ENCODE peak calls at places on chromosomes 5 and 9, in ten cellular contexts. U is activated CD4-positive, CD25-positive, alpha-beta regulatory T cell; W is KG1; L is GM03348; R is astrocyte of the hippocampus; Z is HuH-7.5; I is heart left ventricle; T is left cardiac atrium; O is pulmonary artery endothelial cell; Q is activated CD8-positive, alpha-beta memory T cell treated with anti-CD3 and anti-CD28 coated beads for 48 hours. C is an unnamed sample.
A peak's percentile ranks its signal among the peaks of the same experiment; 100 is the strongest.

GRCh38 chr9:69572611-69573010 is 99.6 kb downstream of the APBA1 start:
- DNase-seq in U (no peak), W (no peak), L (peak; percentile 53), R (no peak), Z (no peak), I (no peak), T (no peak), O (no peak), Q (no peak), C (peak; percentile 22)

GRCh38 chr5:180367300-180367699 is 14.2 kb upstream of the GFPT2 start:
- DNase-seq in U (no peak), W (no peak), L (no peak), R (no peak), Z (no peak), I (no peak), T (no peak), O (no peak), Q (no peak), C (no peak)

GRCh38 chr5:10334830-10335229 is 18.7 kb upstream of the MARCHF6 start:
- DNase-seq in U (no peak), W (no peak), L (no peak), R (no peak), Z (no peak), I (no peak), T (no peak), O (no peak), Q (no peak), C (no peak)

GRCh38 chr9:82140471-82140870 is 151.9 kb downstream of the SPATA31D1 start:
- DNase-seq in U (no peak), W (no peak), L (no peak), R (peak; percentile 4), Z (no peak), I (no peak), T (no peak), O (no peak), Q (no peak), C (no peak)

GRCh38 chr5:160556886-160557285 is 135.2 kb downstream of the PTTG1 start:
- DNase-seq in U (no peak), W (no peak), L (no peak), R (peak; percentile 16), Z (no peak), I (no peak), T (no peak), O (no peak), Q (no peak), C (peak; percentile 38)

GRCh38 chr5:180126716-180127681 is 55.4 kb upstream of the RNF130 start:
- DNase-seq in U (no peak), W (no peak), L (peak; percentile 86), R (peak; percentile 50), Z (peak; percentile 72), I (no peak), T (no peak), O (no peak), Q (no peak), C (no peak)

GRCh38 chr9:38417003-38417965 is 7.0 kb downstream of the IGFBPL1 start:
- DNase-seq in U (no peak), W (no peak), L (no peak), R (no peak), Z (peak; percentile 29), I (no peak), T (no peak), O (no peak), Q (no peak), C (no peak)

GRCh38 chr5:18744990-18745590 is 1110.8 kb downstream of the TAF11L14 start:
- DNase-seq in U (no peak), W (peak; percentile 56), L (no peak), R (no peak), Z (no peak), I (no peak), T (no peak), O (no peak), Q (no peak), C (no peak)

GRCh38 chr5:65961644-65962043 is 35.3 kb downstream of the ERBIN start:
- DNase-seq in U (no peak), W (no peak), L (peak; percentile 27), R (peak; percentile 36), Z (no peak), I (no peak), T (no peak), O (no peak), Q (no peak), C (peak; percentile 54)

GRCh38 chr5:80275347-80275746 is 19.5 kb upstream of the SERINC5 start:
- DNase-seq in U (no peak), W (no peak), L (no peak), R (peak; percentile 48), Z (no peak), I (no peak), T (no peak), O (no peak), Q (no peak), C (no peak)

GRCh38 chr5:102523541-102524175 is 24.9 kb upstream of the SLCO6A1 start:
- DNase-seq in U (no peak), W (no peak), L (no peak), R (no peak), Z (no peak), I (no peak), T (no peak), O (no peak), Q (no peak), C (no peak)

GRCh38 chr5:19987594-19988345 is at the start of gene CDH18:
- DNase-seq in U (no peak), W (no peak), L (peak; percentile 83), R (peak; percentile 78), Z (no peak), I (no peak), T (peak; percentile 23), O (no peak), Q (no peak), C (no peak)

GRCh38 chr5:142816577-142816976 is 46.4 kb downstream of the ARHGAP26 start:
- DNase-seq in U (no peak), W (no peak), L (peak; percentile 56), R (peak; percentile 84), Z (no peak), I (no peak), T (peak; percentile 76), O (no peak), Q (no peak), C (peak; percentile 43)

GRCh38 chr9:89065921-89066320 is 74.7 kb downstream of the S1PR3 start:
- DNase-seq in U (no peak), W (no peak), L (no peak), R (no peak), Z (no peak), I (no peak), T (no peak), O (no peak), Q (no peak), C (no peak)

GRCh38 chr5:21774791-21775190 is 1078.4 kb downstream of the CDH12 start:
- DNase-seq in U (no peak), W (no peak), L (no peak), R (peak; percentile 55), Z (no peak), I (no peak), T (no peak), O (no peak), Q (no peak), C (no peak)

GRCh38 chr9:5441043-5441442 is 3.3 kb upstream of the PLGRKT start:
- DNase-seq in U (no peak), W (no peak), L (no peak), R (peak; percentile 23), Z (no peak), I (no peak), T (no peak), O (no peak), Q (no peak), C (peak; percentile 75)

GRCh38 chr5:14440598-14441401 is 140.8 kb upstream of the OTULINL start:
- DNase-seq in U (no peak), W (no peak), L (peak; percentile 86), R (peak; percentile 91), Z (no peak), I (peak; percentile 70), T (peak; percentile 75), O (peak; percentile 57), Q (no peak), C (peak; percentile 93)

GRCh38 chr5:158074992-158075769 is 216.2 kb upstream of the CLINT1 start:
- DNase-seq in U (no peak), W (peak; percentile 0), L (peak; percentile 84), R (peak; percentile 87), Z (peak; percentile 29), I (peak; percentile 58), T (peak; percentile 54), O (peak; percentile 40), Q (no peak), C (peak; percentile 58)

GRCh38 chr5:61837788-61838187 is 468.2 kb upstream of the KIF2A start:
- DNase-seq in U (no peak), W (no peak), L (no peak), R (no peak), Z (no peak), I (no peak), T (no peak), O (no peak), Q (no peak), C (no peak)

GRCh38 chr5:156675402-156675801 is 174.7 kb upstream of the PPP1R2B start:
- DNase-seq in U (no peak), W (no peak), L (peak; percentile 9), R (no peak), Z (no peak), I (no peak), T (no peak), O (no peak), Q (no peak), C (no peak)

GRCh38 chr9:71144495-71144894 is 23.1 kb upstream of the TRPM3 start:
- DNase-seq in U (no peak), W (no peak), L (no peak), R (no peak), Z (no peak), I (no peak), T (no peak), O (no peak), Q (no peak), C (no peak)

GRCh38 chr5:43396762-43397304 is 15.4 kb downstream of the CCL28 start:
- DNase-seq in U (peak; percentile 50), W (peak; percentile 23), L (peak; percentile 70), R (peak; percentile 41), Z (no peak), I (peak; percentile 20), T (peak; percentile 45), O (no peak), Q (peak; percentile 39), C (no peak)

GRCh38 chr9:137506702-137507171 is 43.5 kb downstream of the PNPLA7 start:
- DNase-seq in U (no peak), W (no peak), L (peak; percentile 76), R (no peak), Z (no peak), I (no peak), T (no peak), O (no peak), Q (no peak), C (peak; percentile 8)

GRCh38 chr5:68169898-68170297 is 45.7 kb upstream of the PIK3R1 start:
- DNase-seq in U (no peak), W (no peak), L (no peak), R (no peak), Z (no peak), I (no peak), T (no peak), O (no peak), Q (no peak), C (no peak)